ENCODE peak calls at places on chromosomes 4 and X, in six cellular contexts. T is activated CD8-positive, alpha-beta T cell treated with anti-CD3 and anti-CD28 coated beads for 36 hours; F is Right ventricle myocardium inferior; A is CD8-positive, alpha-beta T cell; H is left lung; N is aorta. X is an unnamed sample.

GRCh38 chrX:8413279-8413678 is 51.4 kb upstream of the VCX3B start:
- ATAC-seq in T (no peak), F (no peak), A (no peak), H (peak), N (no peak), X (no peak)

GRCh38 chr4:80086296-80086695 is 13.3 kb upstream of the ANTXR2 start:
- ATAC-seq in T (no peak), F (no peak), A (no peak), H (no peak), N (no peak), X (no peak)

GRCh38 chrX:11386001-11386523 is 92.8 kb downstream of the AMELX start:
- ATAC-seq in T (no peak), F (peak), A (no peak), H (no peak), N (peak), X (peak)

GRCh38 chr4:26892480-26893150 is 32.0 kb downstream of the STIM2 start:
- ATAC-seq in T (peak), F (no peak), A (no peak), H (no peak), N (no peak), X (no peak)

GRCh38 chr4:153651961-153652784 is 31.9 kb upstream of the TLR2 start:
- ATAC-seq in T (no peak), F (peak), A (no peak), H (peak), N (peak), X (peak)

GRCh38 chr4:68906238-68907137 is 45.1 kb downstream of the UGT2A3 start:
- ATAC-seq in T (no peak), F (peak), A (no peak), H (peak), N (peak), X (peak)

GRCh38 chrX:136200466-136200865 is 50.7 kb downstream of the MAP7D3 start:
- ATAC-seq in T (no peak), F (peak), A (no peak), H (peak), N (no peak), X (no peak)

GRCh38 chr4:3491681-3492405 is 28.7 kb downstream of the DOK7 start:
- ATAC-seq in T (no peak), F (no peak), A (no peak), H (no peak), N (no peak), X (no peak)

GRCh38 chrX:113947548-113947947 is 636.3 kb upstream of the HTR2C start:
- ATAC-seq in T (no peak), F (no peak), A (no peak), H (no peak), N (no peak), X (no peak)

GRCh38 chr4:121189351-121189750 is 25.2 kb upstream of the TNIP3 start:
- ATAC-seq in T (peak), F (no peak), A (peak), H (no peak), N (no peak), X (no peak)

GRCh38 chr4:54296548-54297203 is 67.6 kb downstream of the PDGFRA start:
- ATAC-seq in T (no peak), F (no peak), A (no peak), H (no peak), N (peak), X (peak)

GRCh38 chr4:127968565-127968964 is 3.4 kb downstream of the ABHD18 start:
- ATAC-seq in T (no peak), F (peak), A (no peak), H (no peak), N (no peak), X (no peak)

GRCh38 chr4:102623622-102624021 is 122.5 kb downstream of the NFKB1 start:
- ATAC-seq in T (no peak), F (no peak), A (no peak), H (no peak), N (no peak), X (no peak)

GRCh38 chr4:128168701-128169100 is 107.6 kb downstream of the LARP1B start:
- ATAC-seq in T (no peak), F (no peak), A (no peak), H (no peak), N (no peak), X (no peak)

GRCh38 chr4:38145033-38145673 is 185.0 kb downstream of the PTTG2 start:
- ATAC-seq in T (no peak), F (no peak), A (no peak), H (peak), N (no peak), X (no peak)

GRCh38 chr4:168560184-168560834 is 63.5 kb downstream of the PALLD start:
- ATAC-seq in T (no peak), F (no peak), A (no peak), H (peak), N (no peak), X (no peak)

GRCh38 chr4:3421470-3421869 is 20.3 kb upstream of the HGFAC start:
- ATAC-seq in T (no peak), F (no peak), A (no peak), H (no peak), N (no peak), X (no peak)

GRCh38 chr4:95304898-95305297 is 243.9 kb downstream of the UNC5C start:
- ATAC-seq in T (no peak), F (peak), A (no peak), H (peak), N (no peak), X (no peak)

GRCh38 chr4:137647375-137647774 is 115.1 kb upstream of the PCDH18 start:
- ATAC-seq in T (no peak), F (no peak), A (no peak), H (no peak), N (no peak), X (no peak)

GRCh38 chrX:148498067-148498466 is 2.4 kb upstream of the AFF2 start:
- ATAC-seq in T (peak), F (no peak), A (peak), H (no peak), N (no peak), X (no peak)